ENCODE peak calls at places on chromosomes 13 and 19, in four cellular contexts. N is PC-3, F is GM23248, D is neural progenitor cell. I is an unnamed sample.

GRCh38 chr19:14536926-14537692 is 7.7 kb downstream of the TECR start:
- DNase-seq in N (peak; percentile 88), D (peak; percentile 95), F (peak; percentile 50), I (peak; percentile 72)

GRCh38 chr13:37476874-37477273 is 121.7 kb downstream of the POSTN start:
- DNase-seq in D (peak; percentile 78), N (no peak), F (peak; percentile 77), I (no peak)

GRCh38 chr19:5536337-5536894 is 31.3 kb downstream of the TINCR start:
- DNase-seq in F (peak; percentile 65), D (peak; percentile 97), N (peak; percentile 48), I (no peak)

GRCh38 chr19:17348700-17349099 is 11.3 kb downstream of the GTPBP3 start:
- DNase-seq in D (peak; percentile 65), F (peak; percentile 55), N (peak; percentile 78), I (no peak)

GRCh38 chr13:80572867-80573266 is 231.9 kb upstream of the SPRY2 start:
- DNase-seq in D (no peak), N (no peak), F (no peak), I (no peak)

GRCh38 chr13:23921451-23921888 is 24.2 kb upstream of the C1QTNF9B start:
- DNase-seq in N (peak; percentile 72), D (peak; percentile 58), F (peak; percentile 77), I (peak; percentile 5)

GRCh38 chr19:32354345-32354744 is 8.9 kb downstream of the ZNF507 start:
- DNase-seq in D (no peak), N (no peak), F (no peak), I (no peak)

GRCh38 chr13:41458187-41458938 is 1.0 kb downstream of the RGCC start:
- DNase-seq in D (peak; percentile 54), F (peak; percentile 75), N (peak; percentile 15), I (peak; percentile 67)

GRCh38 chr13:60078226-60078625 is 85.5 kb downstream of the DIAPH3 start:
- DNase-seq in F (no peak), N (no peak), D (no peak), I (no peak)

GRCh38 chr13:100148422-100148821 is 59.5 kb downstream of the PCCA start:
- DNase-seq in D (no peak), N (no peak), F (no peak), I (no peak)

GRCh38 chr13:77465595-77466195 is 69.8 kb upstream of the SCEL start:
- DNase-seq in D (no peak), N (no peak), F (no peak), I (no peak)

GRCh38 chr19:35899547-35900214 is 659 bp downstream of the NFKBID start:
- DNase-seq in D (peak; percentile 67), N (peak; percentile 69), F (peak; percentile 94), I (peak; percentile 94)

GRCh38 chr13:96836733-96837132 is 157.5 kb downstream of the OXGR1 start:
- DNase-seq in N (no peak), D (no peak), F (no peak), I (no peak)

GRCh38 chr13:72304121-72304745 is 423.2 kb downstream of the MZT1 start:
- DNase-seq in N (no peak), F (no peak), D (no peak), I (no peak)

GRCh38 chr13:93963266-93964131 is 516.0 kb downstream of the DCT start:
- DNase-seq in F (peak; percentile 59), D (no peak), N (peak; percentile 73), I (no peak)

GRCh38 chr13:44317752-44318550 is 55.7 kb upstream of the SERP2 start:
- DNase-seq in D (no peak), N (peak; percentile 31), F (peak; percentile 69), I (no peak)

GRCh38 chr19:21492932-21493906 is 12.2 kb upstream of the ZNF429 start:
- DNase-seq in D (no peak), N (no peak), F (no peak), I (no peak)

GRCh38 chr13:80921556-80921955 is 580.6 kb upstream of the SPRY2 start:
- DNase-seq in D (no peak), N (no peak), F (no peak), I (no peak)

GRCh38 chr13:98798849-98799645 is 46.6 kb upstream of the SLC15A1 start:
- DNase-seq in F (peak; percentile 90), N (no peak), D (no peak), I (no peak)

DNA sequence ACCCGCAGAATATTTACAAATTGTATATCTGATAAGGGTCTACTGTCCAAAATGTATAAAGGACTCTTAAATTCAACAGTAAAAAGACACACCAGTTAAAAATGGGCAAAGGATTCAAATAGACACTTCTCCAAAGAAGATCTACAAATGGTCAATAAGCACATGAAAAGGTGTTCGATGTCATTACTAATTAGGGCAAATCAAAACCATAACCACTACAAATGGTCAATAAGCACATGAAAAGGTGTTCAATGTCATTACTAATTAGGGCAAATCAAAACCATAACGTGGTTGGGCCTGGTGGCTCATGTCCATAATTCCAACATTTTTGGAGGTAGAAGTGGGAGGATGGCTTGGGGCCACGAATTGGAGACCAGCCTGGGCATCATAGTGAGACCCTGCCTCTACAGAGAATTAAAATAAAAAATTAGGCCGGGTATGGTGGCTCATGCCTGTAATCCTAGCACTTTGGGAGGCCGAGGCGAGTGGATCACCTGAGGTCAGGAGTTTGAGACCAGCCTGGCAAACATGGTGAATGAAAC is 40.5 kb downstream of the ACTN4 start:
- DNase-seq in N (no peak), F (no peak), D (no peak), I (no peak)
- H3K4me1 ChIP-seq in N (peaks cover 78% of the 10 kb centered on the region), F (peaks cover 81% of the 10 kb centered on the region), D (peaks cover 50% of the 10 kb centered on the region), I (peaks cover 15% of the 10 kb centered on the region)

DNA sequence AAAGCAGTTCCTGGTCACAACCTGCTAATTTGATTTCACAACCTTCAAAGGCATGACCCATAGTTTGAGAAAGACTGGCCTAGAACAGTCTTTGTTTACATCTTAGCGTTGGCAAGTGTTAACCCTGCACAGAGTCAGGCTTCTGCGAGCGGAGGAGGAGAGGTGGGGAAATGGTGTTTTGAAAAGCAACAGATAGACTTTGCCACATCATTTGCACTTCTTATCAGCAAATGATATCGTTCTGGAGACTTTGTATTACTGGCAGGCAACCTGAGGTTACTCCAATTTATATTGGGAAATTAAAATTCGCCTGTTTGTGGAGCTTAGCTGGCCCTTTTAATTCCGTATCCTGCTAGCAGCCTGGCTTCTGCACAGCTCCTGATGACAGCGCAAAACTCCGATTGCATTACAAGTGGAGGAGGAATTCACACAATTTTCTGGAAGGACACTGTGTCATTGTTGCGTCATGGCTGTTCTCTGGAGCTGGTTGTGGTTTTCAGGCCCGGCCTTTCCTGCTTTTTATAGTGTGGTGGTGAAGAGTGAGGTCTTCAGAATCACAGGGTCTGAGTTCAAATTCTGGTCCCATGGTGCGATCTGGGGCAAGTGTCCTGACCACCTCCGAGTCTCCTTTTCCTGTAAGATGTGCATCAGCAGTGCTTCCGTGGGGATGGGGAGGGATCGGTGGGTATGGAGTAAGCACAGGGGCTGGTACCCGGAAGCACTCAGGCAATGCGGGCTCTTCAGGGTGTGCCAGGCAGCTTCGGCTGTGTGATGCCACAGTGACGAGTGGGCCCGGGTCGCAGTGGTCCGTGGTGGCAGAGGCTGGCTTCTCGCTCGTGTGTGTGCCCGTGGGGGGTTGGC is 49.1 kb upstream of the EHD2 start:
- DNase-seq in N (peak; percentile 86), F (peak; percentile 99), D (no peak), I (no peak)
- TF ChIP-seq EZH2phosphoT487 in N (no peak), F (peak; percentile 15), D (no peak), I (no peak)

GRCh38 chr13:30863231-30863630 is 42.8 kb upstream of the MEDAG start:
- DNase-seq in N (no peak), F (no peak), D (peak; percentile 28), I (no peak)

GRCh38 chr13:30862707-30863106 is 43.4 kb upstream of the MEDAG start:
- DNase-seq in D (peak; percentile 18), F (no peak), N (no peak), I (no peak)

GRCh38 chr13:30863796-30864195 is 42.3 kb upstream of the MEDAG start:
- DNase-seq in D (no peak), F (no peak), N (no peak), I (no peak)

GRCh38 chr13:30865131-30866009 is 40.7 kb upstream of the MEDAG start:
- DNase-seq in D (peak; percentile 90), N (peak; percentile 75), F (peak; percentile 97), I (peak; percentile 78)

GRCh38 chr13:30864352-30865130 is 41.5 kb upstream of the MEDAG start:
- DNase-seq in N (no peak), F (peak; percentile 89), D (peak; percentile 18), I (no peak)
- H3K4me1 ChIP-seq in N (peaks cover 19% of the 10 kb centered on the region), F (peaks cover 54% of the 10 kb centered on the region), D (peaks cover 29% of the 10 kb centered on the region), I (no peaks in the 10 kb centered on the region)

DNA sequence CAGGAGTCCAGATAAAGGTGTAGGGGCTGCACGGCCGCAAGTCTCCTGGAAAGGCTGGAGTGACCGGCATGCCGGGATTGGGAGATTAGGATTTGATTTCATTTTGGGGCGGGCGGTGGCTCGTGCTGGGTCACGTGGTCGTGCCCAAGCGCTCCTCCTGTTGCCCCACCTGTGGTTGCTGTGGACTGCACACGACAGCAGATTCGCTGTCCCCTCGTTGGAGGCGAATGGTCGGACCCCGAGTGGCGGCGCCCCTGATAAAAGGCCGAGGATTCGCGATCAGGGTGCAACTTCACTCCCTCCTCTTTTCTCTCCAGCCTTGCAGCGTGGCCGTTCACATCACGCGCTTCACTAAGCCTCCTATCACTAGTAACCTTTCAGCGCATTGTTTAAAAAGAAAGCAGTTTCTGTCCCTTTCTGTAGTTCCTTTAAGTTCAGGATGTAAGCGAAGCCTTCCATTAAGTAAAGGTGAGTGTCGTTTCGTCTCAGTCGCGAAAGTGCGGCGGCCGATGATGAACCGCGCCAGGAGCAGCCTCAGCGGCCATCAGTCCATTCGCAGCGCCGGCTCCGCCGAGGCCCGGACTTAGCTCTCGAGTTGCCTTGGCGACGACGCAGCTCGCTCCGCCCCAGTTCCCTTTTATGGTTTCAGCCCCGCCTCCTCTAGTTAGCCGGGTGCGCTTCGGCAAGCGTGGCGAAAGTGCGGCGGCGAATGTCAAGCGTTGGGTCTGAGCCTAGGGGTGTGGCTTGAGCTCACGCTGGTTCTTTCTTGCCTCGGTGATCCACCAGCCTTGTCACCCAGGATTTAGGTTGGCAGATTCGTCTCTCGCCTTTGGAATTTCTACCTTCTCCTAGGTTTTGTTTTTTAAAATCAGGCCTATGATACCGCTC is 1.7 kb upstream of the PPP1R37 start:
- DNase-seq in D (peak; percentile 100), F (peak; percentile 99), N (peak; percentile 97), I (peak; percentile 98)
- TF ChIP-seq EZH2phosphoT487 in D (no peak), F (no peak), N (no peak), I (no peak)

DNA sequence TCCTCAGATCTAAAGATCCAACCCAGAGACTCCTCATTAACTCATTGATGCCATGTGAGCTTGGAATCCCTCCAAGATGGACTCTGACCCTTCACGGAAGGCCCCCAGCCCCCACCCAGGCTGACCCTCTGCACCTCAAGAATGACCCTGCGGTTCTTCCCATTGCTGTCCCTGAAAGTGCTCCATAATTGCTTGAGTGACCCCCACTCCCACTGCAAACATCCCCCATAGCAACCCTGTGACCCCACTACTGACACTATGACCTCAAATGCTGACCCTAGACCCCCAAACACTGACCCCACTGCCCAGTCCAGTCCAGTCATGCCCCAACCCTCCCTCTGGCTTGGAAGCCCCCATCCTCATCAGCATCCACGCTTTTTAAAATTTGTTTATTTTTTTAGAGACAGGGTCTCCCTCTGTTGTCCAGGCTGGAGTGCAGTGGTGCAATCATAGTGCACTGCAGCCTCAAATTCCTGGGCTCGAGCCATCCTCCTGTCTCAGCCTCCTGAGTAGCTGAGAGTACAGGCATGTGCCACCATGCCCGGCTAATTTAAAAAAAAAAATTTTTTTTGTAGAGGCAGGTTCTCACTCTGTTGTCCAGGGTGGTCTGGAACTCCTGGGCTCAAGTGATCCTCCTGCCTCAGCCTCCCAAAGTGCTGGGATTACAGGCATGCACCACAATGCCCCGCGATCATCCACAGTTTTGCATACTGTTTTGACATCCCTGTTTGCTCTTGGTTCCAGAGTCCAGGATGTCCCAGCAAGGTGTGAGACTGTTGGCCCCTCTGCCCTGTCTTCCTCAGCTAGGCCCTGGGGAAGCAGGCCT is 855 bp downstream of the LYL1 start:
- DNase-seq in N (no peak), D (no peak), F (no peak), I (no peak)
- H3K4me1 ChIP-seq in N (peaks cover 13% of the 10 kb centered on the region), D (peaks cover 6% of the 10 kb centered on the region), F (peaks cover 2% of the 10 kb centered on the region), I (peaks cover 79% of the 10 kb centered on the region)

I was measured in OCI-LY7.